ENCODE peak calls at places on chromosomes 2 and 18, in six cellular contexts. One of them, this sample, is unnamed.

GRCh38 chr2:118687698-118688097 is 159.8 kb downstream of the EN1 start:
- DNase-seq in PC-3: no peak
- DNase-seq in PC-9: no peak
- DNase-seq in neural progenitor cell: no peak
- DNase-seq in HCT116: no peak
- DNase-seq in H1: no peak
- DNase-seq in this sample: peak; percentile 52

GRCh38 chr2:98781822-98782221 is 50.9 kb upstream of the MGAT4A start:
- DNase-seq in PC-3: no peak
- DNase-seq in PC-9: no peak
- DNase-seq in neural progenitor cell: no peak
- DNase-seq in HCT116: no peak
- DNase-seq in H1: no peak
- DNase-seq in this sample: no peak

GRCh38 chr2:238582159-238582558 is 155.4 kb downstream of the ASB1 start:
- DNase-seq in PC-3: no peak
- DNase-seq in PC-9: no peak
- DNase-seq in neural progenitor cell: no peak
- DNase-seq in HCT116: no peak
- DNase-seq in H1: no peak
- DNase-seq in this sample: no peak

GRCh38 chr2:236892721-236893120 is 193.0 kb upstream of the COPS8 start:
- DNase-seq in PC-3: no peak
- DNase-seq in PC-9: no peak
- DNase-seq in neural progenitor cell: no peak
- DNase-seq in HCT116: no peak
- DNase-seq in H1: no peak
- DNase-seq in this sample: no peak

GRCh38 chr2:226172314-226172713 is 627.3 kb downstream of the IRS1 start:
- DNase-seq in PC-3: no peak
- DNase-seq in PC-9: no peak
- DNase-seq in neural progenitor cell: no peak
- DNase-seq in HCT116: no peak
- DNase-seq in H1: no peak
- DNase-seq in this sample: no peak

GRCh38 chr2:59664946-59665345 is 888.5 kb downstream of the BCL11A start:
- DNase-seq in PC-3: no peak
- DNase-seq in PC-9: no peak
- DNase-seq in neural progenitor cell: no peak
- DNase-seq in HCT116: no peak
- DNase-seq in H1: no peak
- DNase-seq in this sample: no peak

GRCh38 chr2:70728128-70728527 is 39.9 kb downstream of the ADD2 start:
- DNase-seq in PC-3: no peak
- DNase-seq in PC-9: no peak
- DNase-seq in neural progenitor cell: no peak
- DNase-seq in HCT116: no peak
- DNase-seq in H1: peak; percentile 72
- DNase-seq in this sample: no peak

GRCh38 chr2:3405308-3405707 is 25.8 kb downstream of the TRAPPC12 start:
- DNase-seq in PC-3: no peak
- DNase-seq in PC-9: no peak
- DNase-seq in neural progenitor cell: no peak
- DNase-seq in HCT116: no peak
- DNase-seq in H1: no peak
- DNase-seq in this sample: no peak

DNA sequence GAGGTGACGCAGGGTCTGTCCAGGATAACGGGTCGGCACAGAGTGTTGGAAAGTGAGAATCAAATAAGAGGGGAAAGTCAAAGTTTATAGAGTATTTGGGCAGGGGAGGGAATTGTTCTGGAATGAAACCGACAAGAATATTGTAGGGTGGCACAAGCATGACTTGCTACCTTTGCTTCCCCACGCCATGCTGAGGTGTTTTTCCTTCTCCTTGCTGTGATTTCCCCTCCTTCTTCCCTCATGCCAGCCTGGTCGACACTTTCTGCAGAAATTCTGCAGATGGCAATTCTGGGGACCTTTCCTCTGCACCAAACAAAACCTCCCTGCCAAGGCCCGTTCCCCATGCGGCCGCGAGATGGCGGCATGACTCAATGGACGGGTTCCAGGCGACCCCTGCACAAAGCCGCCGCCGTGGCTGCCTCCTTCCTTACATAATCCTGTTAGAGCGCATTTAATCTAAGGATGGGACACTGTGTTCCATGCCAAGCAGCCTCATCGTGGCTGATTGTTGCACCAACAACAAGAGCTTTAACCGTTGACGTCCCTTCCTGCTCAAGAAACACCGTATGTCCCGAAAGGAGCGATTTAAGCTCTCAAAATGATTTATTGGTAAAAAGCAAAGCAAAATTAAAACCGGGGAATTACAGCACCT is at the start of gene MRO:
- DNase-seq in PC-3: peak; percentile 56
- DNase-seq in PC-9: peak; percentile 59
- DNase-seq in neural progenitor cell: peak; percentile 92
- DNase-seq in HCT116: no peak
- DNase-seq in H1: peak; percentile 91
- DNase-seq in this sample: peak; percentile 46
- TF ChIP-seq CTCF in PC-3: peak; percentile 71
- TF ChIP-seq CTCF in PC-9: peak; percentile 92
- TF ChIP-seq CTCF in neural progenitor cell: peak; percentile 92
- TF ChIP-seq CTCF in HCT116: peak; percentile 98
- TF ChIP-seq CTCF in H1: peak; percentile 93
- TF ChIP-seq CTCF in this sample: peak; percentile 97

GRCh38 chr2:50951416-50951815 is 80.5 kb downstream of the NRXN1 start:
- DNase-seq in PC-3: peak; percentile 71
- DNase-seq in PC-9: no peak
- DNase-seq in neural progenitor cell: no peak
- DNase-seq in HCT116: no peak
- DNase-seq in H1: no peak
- DNase-seq in this sample: peak; percentile 18
- H3K9me3 ChIP-seq in PC-3: no peaks in the 10 kb centered on the region
- H3K9me3 ChIP-seq in PC-9: peaks cover 3% of the 10 kb centered on the region
- H3K9me3 ChIP-seq in neural progenitor cell: no peaks in the 10 kb centered on the region
- H3K9me3 ChIP-seq in HCT116: no peaks in the 10 kb centered on the region
- H3K9me3 ChIP-seq in H1: no peaks in the 10 kb centered on the region
- H3K9me3 ChIP-seq in this sample: no peaks in the 10 kb centered on the region

GRCh38 chr2:68418419-68418818 is 48.7 kb downstream of the FBXO48 start:
- DNase-seq in PC-3: no peak
- DNase-seq in PC-9: no peak
- DNase-seq in neural progenitor cell: no peak
- DNase-seq in HCT116: no peak
- DNase-seq in H1: no peak
- DNase-seq in this sample: no peak
- TF ChIP-seq EZH2 in PC-3: no peak
- TF ChIP-seq EZH2 in PC-9: no peak
- TF ChIP-seq EZH2 in neural progenitor cell: no peak
- TF ChIP-seq EZH2 in HCT116: no peak
- TF ChIP-seq EZH2 in H1: no peak
- TF ChIP-seq EZH2 in this sample: no peak

GRCh38 chr2:76170856-76171255 is 460.1 kb upstream of the GCFC2 start:
- DNase-seq in PC-3: no peak
- DNase-seq in PC-9: no peak
- DNase-seq in neural progenitor cell: no peak
- DNase-seq in HCT116: no peak
- DNase-seq in H1: no peak
- DNase-seq in this sample: no peak

GRCh38 chr2:76169985-76170384 is 459.3 kb upstream of the GCFC2 start:
- DNase-seq in PC-3: no peak
- DNase-seq in PC-9: no peak
- DNase-seq in neural progenitor cell: no peak
- DNase-seq in HCT116: no peak
- DNase-seq in H1: no peak
- DNase-seq in this sample: no peak

GRCh38 chr2:76174505-76174904 is 463.8 kb upstream of the GCFC2 start:
- DNase-seq in PC-3: no peak
- DNase-seq in PC-9: no peak
- DNase-seq in neural progenitor cell: no peak
- DNase-seq in HCT116: no peak
- DNase-seq in H1: no peak
- DNase-seq in this sample: no peak

GRCh38 chr2:76163860-76164259 is 453.1 kb upstream of the GCFC2 start:
- DNase-seq in PC-3: no peak
- DNase-seq in PC-9: no peak
- DNase-seq in neural progenitor cell: no peak
- DNase-seq in HCT116: no peak
- DNase-seq in H1: no peak
- DNase-seq in this sample: no peak

DNA sequence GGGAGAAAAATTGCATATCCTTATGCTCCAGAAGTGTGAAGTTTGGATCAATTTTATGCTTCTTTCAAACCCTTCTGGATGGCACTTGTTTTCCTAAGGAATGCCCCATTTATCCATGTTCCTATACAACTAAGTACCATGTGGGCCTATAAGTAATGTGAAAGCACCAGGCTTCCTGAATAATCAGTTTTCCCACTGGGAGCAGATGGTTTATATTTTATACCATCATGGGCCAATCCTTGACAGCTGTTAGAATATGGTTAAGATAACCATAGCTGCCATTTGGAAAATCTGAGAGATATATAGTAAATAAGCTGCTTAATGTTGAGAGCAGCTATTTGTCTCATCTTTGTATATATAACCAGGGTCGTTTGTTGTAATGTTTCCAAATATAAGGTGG is 458.6 kb upstream of the GCFC2 start:
- DNase-seq in PC-3: no peak
- DNase-seq in PC-9: no peak
- DNase-seq in neural progenitor cell: no peak
- DNase-seq in HCT116: no peak
- DNase-seq in H1: no peak
- DNase-seq in this sample: no peak
- TF ChIP-seq CTCF in PC-3: no peak
- TF ChIP-seq CTCF in PC-9: no peak
- TF ChIP-seq CTCF in neural progenitor cell: no peak
- TF ChIP-seq CTCF in HCT116: no peak
- TF ChIP-seq CTCF in H1: no peak
- TF ChIP-seq CTCF in this sample: no peak

DNA sequence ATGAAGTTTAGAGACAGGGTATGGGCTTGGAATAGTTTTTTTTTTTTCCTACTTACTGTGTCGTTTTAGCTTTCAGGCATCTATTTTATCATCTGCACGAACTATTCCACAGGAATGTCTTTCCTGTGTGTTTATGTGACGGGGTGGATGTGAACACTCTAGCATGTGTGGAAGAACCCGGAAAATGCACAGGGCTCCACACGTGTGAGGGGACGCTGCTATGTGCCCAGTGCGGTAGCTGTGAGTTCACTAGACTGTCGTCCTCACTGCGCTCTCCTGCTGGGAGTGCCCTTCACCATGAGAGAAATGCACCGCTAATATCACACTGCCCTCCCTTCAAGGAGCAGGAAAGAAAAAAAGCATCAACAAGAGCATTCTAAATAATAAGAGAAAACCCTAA is 250.8 kb upstream of the PXDN start:
- DNase-seq in PC-3: no peak
- DNase-seq in PC-9: no peak
- DNase-seq in neural progenitor cell: no peak
- DNase-seq in HCT116: no peak
- DNase-seq in H1: no peak
- DNase-seq in this sample: no peak
- H3K9me3 ChIP-seq in PC-3: no peaks in the 10 kb centered on the region
- H3K9me3 ChIP-seq in PC-9: no peaks in the 10 kb centered on the region
- H3K9me3 ChIP-seq in neural progenitor cell: no peaks in the 10 kb centered on the region
- H3K9me3 ChIP-seq in HCT116: no peaks in the 10 kb centered on the region
- H3K9me3 ChIP-seq in H1: no peaks in the 10 kb centered on the region
- H3K9me3 ChIP-seq in this sample: peaks cover 28% of the 10 kb centered on the region

This sample was measured in mammary epithelial cell.